ENCODE peak calls at places on chromosomes 12 and 14, in four cellular contexts. B is aorta; S is CD8-positive, alpha-beta T cell; O is GM23248. Y is an unnamed sample.

GRCh38 chr14:65425885-65426284 is 13.4 kb downstream of the FUT8 start:
- DNase-seq in S (no peak), B (no peak), O (no peak), Y (no peak)

GRCh38 chr12:17110316-17110715 is 504.4 kb upstream of the LMO3 start:
- DNase-seq in S (no peak), B (no peak), O (no peak), Y (no peak)

GRCh38 chr14:21748869-21749303 is 75.3 kb upstream of the OR4E1 start:
- DNase-seq in S (peak; percentile 26), B (no peak), O (peak; percentile 56), Y (no peak)

GRCh38 chr12:25200703-25201102 is 5.7 kb downstream of the ETFRF1 start:
- DNase-seq in S (no peak), O (peak; percentile 39), B (no peak), Y (no peak)

GRCh38 chr12:54017845-54018607 is 9.2 kb downstream of the HOXC8 start:
- DNase-seq in S (peak; percentile 68), B (peak; percentile 94), O (peak; percentile 97), Y (peak; percentile 88)

GRCh38 chr12:28413455-28414109 is 223.3 kb downstream of the CCDC91 start:
- DNase-seq in S (no peak), O (no peak), B (no peak), Y (no peak)

GRCh38 chr12:1318327-1319031 is 275.9 kb downstream of the FBXL14 start:
- DNase-seq in S (no peak), B (no peak), O (peak; percentile 76), Y (no peak)

GRCh38 chr12:131775124-131775903 is 52.9 kb upstream of the MMP17 start:
- DNase-seq in B (no peak), O (peak; percentile 26), S (no peak), Y (no peak)

GRCh38 chr12:88553941-88554658 is 26.2 kb downstream of the KITLG start:
- DNase-seq in B (no peak), O (peak; percentile 83), S (no peak), Y (no peak)

GRCh38 chr12:111148005-111148404 is 220.9 kb downstream of the PHETA1 start:
- DNase-seq in S (no peak), O (no peak), B (no peak), Y (no peak)

GRCh38 chr14:73476451-73476905 is 14.3 kb upstream of the RIOX1 start:
- DNase-seq in S (no peak), B (no peak), O (no peak), Y (no peak)

GRCh38 chr12:88552672-88553079 is 27.6 kb downstream of the KITLG start:
- DNase-seq in B (no peak), S (no peak), O (peak; percentile 71), Y (no peak)

GRCh38 chr14:101583006-101583708 is 21.9 kb downstream of the DIO3 start:
- DNase-seq in S (no peak), O (no peak), B (no peak), Y (no peak)

GRCh38 chr14:101489092-101489760 is 72.1 kb upstream of the DIO3 start:
- DNase-seq in S (no peak), O (no peak), B (peak; percentile 3), Y (no peak)

GRCh38 chr14:69900603-69901002 is 21.4 kb downstream of the SMOC1 start:
- DNase-seq in O (no peak), S (no peak), B (no peak), Y (no peak)

GRCh38 chr12:10771132-10771733 is 31.2 kb downstream of the TAS2R7 start:
- DNase-seq in S (no peak), B (no peak), O (peak; percentile 53), Y (no peak)

GRCh38 chr12:78888583-78888982 is 24.0 kb downstream of the SYT1 start:
- DNase-seq in B (no peak), O (no peak), S (no peak), Y (no peak)

GRCh38 chr12:118979763-118980406 is 1.5 kb upstream of the SRRM4 start:
- DNase-seq in B (peak; percentile 45), O (peak; percentile 62), S (no peak), Y (no peak)

GRCh38 chr14:64654931-64655330 is 49.3 kb upstream of the PLEKHG3 start:
- DNase-seq in S (no peak), B (no peak), O (peak; percentile 30), Y (peak; percentile 61)

GRCh38 chr12:123435636-123436016 is 858 bp downstream of the RILPL2 start:
- DNase-seq in O (no peak), S (no peak), B (no peak), Y (no peak)

GRCh38 chr14:20973501-20973900 is 16.3 kb upstream of the METTL17 start:
- DNase-seq in B (no peak), O (no peak), S (no peak), Y (no peak)

GRCh38 chr14:58746261-58746660 is 108.5 kb downstream of the DACT1 start:
- DNase-seq in B (no peak), O (peak; percentile 65), S (no peak), Y (no peak)

GRCh38 chr14:100308112-100308792 is 2.0 kb upstream of the SLC25A29 start:
- DNase-seq in B (no peak), S (no peak), O (no peak), Y (no peak)
- H3K4me3 ChIP-seq in B (no peak overlapping the region), S (no peak overlapping the region), O (no peak overlapping the region), Y (no peak overlapping the region)

GRCh38 chr12:27193854-27194544 is 50.1 kb upstream of the STK38L start:
- DNase-seq in O (peak; percentile 78), S (no peak), B (peak; percentile 82), Y (no peak)

GRCh38 chr12:27191531-27191930 is 52.6 kb upstream of the STK38L start:
- DNase-seq in O (no peak), B (no peak), S (no peak), Y (no peak)

GRCh38 chr12:27193106-27193505 is 51.0 kb upstream of the STK38L start:
- DNase-seq in B (no peak), S (no peak), O (peak; percentile 71), Y (no peak)

GRCh38 chr12:27190761-27191160 is 53.3 kb upstream of the STK38L start:
- DNase-seq in S (no peak), O (peak; percentile 77), B (no peak), Y (no peak)

GRCh38 chr12:27192118-27192802 is 51.8 kb upstream of the STK38L start:
- DNase-seq in S (no peak), B (no peak), O (no peak), Y (no peak)
- H3K27ac ChIP-seq in S (no peak overlapping the region), B (peak overlapping the region; percentile 91), O (peak overlapping the region; percentile 27), Y (peak overlapping the region; percentile 5)

GRCh38 chr12:14571779-14572178 is 4.1 kb upstream of the PLBD1 start:
- DNase-seq in O (no peak), S (no peak), B (no peak), Y (no peak)

GRCh38 chr12:14570231-14570630 is 2.5 kb upstream of the PLBD1 start:
- DNase-seq in O (no peak), S (no peak), B (no peak), Y (no peak)

GRCh38 chr12:14564336-14564959 is 3.2 kb downstream of the PLBD1 start:
- DNase-seq in B (no peak), S (no peak), O (no peak), Y (no peak)

GRCh38 chr12:14563051-14563450 is 4.6 kb downstream of the PLBD1 start:
- DNase-seq in S (no peak), B (no peak), O (no peak), Y (no peak)

DNA sequence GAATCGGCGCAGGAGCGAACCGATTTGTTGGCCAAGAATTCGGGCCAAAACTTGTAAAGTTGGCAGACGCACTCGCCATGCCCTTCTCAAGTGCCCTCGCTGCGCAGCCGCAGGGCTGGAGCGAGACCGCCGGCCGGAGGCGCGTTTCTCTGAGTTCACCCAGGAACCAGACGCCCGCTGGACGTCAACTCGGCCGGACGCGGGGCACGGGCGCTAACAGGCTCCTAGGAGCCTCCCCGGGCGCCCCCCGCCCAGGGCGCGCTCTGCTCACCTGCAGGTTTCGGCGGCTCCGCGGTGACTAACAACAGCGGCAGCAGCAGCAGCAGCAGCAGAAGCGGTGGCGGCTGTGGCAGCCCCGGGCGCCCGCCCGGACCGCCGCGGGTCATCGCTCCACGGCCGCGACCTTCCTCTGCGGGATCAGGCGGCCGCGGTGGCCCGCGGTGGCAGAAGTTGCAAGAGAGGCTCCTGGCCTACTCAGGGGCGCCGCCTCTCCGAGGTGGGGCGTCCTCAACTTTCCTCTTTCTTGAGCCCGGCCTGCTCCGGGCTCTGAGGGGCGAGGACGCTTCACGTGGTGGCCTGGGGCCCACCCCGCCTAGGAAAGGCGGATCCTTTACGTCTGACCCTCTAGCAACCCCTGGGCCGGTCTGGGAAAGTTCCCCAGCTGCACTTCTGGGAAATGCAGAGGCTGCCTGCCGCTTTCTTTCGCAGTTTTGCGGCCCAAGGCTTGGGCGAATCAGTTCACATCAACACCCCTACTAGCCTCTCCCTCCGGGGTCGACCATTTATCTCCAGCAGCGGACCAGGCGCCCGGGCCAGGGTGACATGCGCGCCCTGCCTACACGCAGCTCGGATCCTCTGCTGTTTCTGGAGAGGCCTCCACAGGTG is at the start of gene PLBD1:
- DNase-seq in S (no peak), O (peak; percentile 50), B (peak; percentile 85), Y (peak; percentile 81)
- H3K4me3 ChIP-seq in S (no peak within 1 kb of the TSS), O (peak within 1 kb of the TSS; percentile 62), B (peak within 1 kb of the TSS; percentile 8), Y (peak within 1 kb of the TSS; percentile 54)

DNA sequence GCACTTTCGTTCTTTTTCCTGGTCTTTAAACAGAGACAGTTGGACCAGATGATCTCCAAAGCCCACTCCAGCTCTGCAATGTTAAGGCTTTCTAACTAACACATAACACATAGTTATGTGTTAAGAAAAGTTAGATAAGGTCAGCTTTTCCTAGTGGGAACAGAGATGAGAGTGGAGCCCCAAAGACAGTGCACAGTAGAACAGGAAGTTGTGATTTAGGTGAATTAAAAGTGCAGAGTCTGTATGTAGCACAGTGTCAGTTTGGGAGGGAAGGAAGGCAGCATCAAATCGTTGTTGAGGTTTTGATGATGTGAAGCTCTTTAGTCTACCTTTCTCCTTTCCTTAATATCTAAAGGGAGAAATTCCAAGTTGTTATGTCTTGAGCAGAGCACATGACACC is 31.7 kb downstream of the PRORP start:
- DNase-seq in S (no peak), B (no peak), O (no peak), Y (no peak)
- H3K27ac ChIP-seq in S (no peak overlapping the region), B (no peak overlapping the region), O (no peak overlapping the region), Y (no peak overlapping the region)

GRCh38 chr12:68246350-68246749 is 7.1 kb downstream of the IL22 start:
- DNase-seq in O (no peak), S (no peak), B (no peak), Y (no peak)
- H3K4me3 ChIP-seq in O (no peak overlapping the region), S (no peak overlapping the region), B (no peak overlapping the region), Y (no peak overlapping the region)